ENCODE peak calls at places on chromosomes 12 and 14, in eight cellular contexts. K, Y, H, R, C, E, W and J are unnamed samples.

GRCh38 chr12:64672925-64673409 is 62.7 kb downstream of the RASSF3 start:
- DNase-seq in H (peak; percentile 93), R (no peak), E (peak; percentile 69), C (no peak), K (peak; percentile 93), Y (no peak), W (no peak), J (peak; percentile 84)

GRCh38 chr14:22656945-22657711 is 13.0 kb upstream of the OR6J1 start:
- DNase-seq in C (no peak), K (no peak), R (no peak), H (no peak), Y (no peak), E (no peak), W (no peak), J (no peak)

GRCh38 chr12:130674676-130675075 is 41.4 kb downstream of the RIMBP2 start:
- DNase-seq in H (no peak), W (no peak), K (no peak), Y (peak; percentile 57), R (no peak), E (no peak), C (no peak), J (no peak)

GRCh38 chr12:118193958-118194357 is 58.0 kb downstream of the PEBP1 start:
- DNase-seq in Y (no peak), K (no peak), C (no peak), W (no peak), R (no peak), E (no peak), H (no peak), J (no peak)

GRCh38 chr14:100443643-100444042 is 120.5 kb downstream of the SLC25A47 start:
- DNase-seq in H (no peak), R (no peak), K (no peak), E (no peak), C (peak; percentile 10), Y (no peak), W (no peak), J (no peak)

GRCh38 chr12:67754933-67755697 is 106.6 kb downstream of the DYRK2 start:
- DNase-seq in R (no peak), E (no peak), K (no peak), W (no peak), C (no peak), H (no peak), Y (no peak), J (peak; percentile 66)

GRCh38 chr12:52171950-52172512 is 19.8 kb downstream of the KRT80 start:
- DNase-seq in H (peak; percentile 58), C (no peak), R (no peak), Y (no peak), W (no peak), E (no peak), K (peak; percentile 40), J (peak; percentile 61)

GRCh38 chr12:27462851-27463250 is 16.3 kb downstream of the SMCO2 start:
- DNase-seq in H (no peak), W (no peak), Y (no peak), K (no peak), E (no peak), C (no peak), R (no peak), J (no peak)

GRCh38 chr12:110316861-110317260 is 35.8 kb downstream of the ATP2A2 start:
- DNase-seq in H (no peak), R (no peak), C (no peak), W (no peak), K (no peak), Y (no peak), E (no peak), J (no peak)

GRCh38 chr12:93185369-93185741 is 192.4 kb upstream of the NUDT4 start:
- DNase-seq in K (no peak), W (no peak), E (no peak), H (no peak), Y (no peak), R (no peak), C (no peak), J (no peak)

GRCh38 chr12:103986823-103987222 is 21.2 kb downstream of the TDG start:
- DNase-seq in E (no peak), Y (no peak), K (no peak), H (no peak), R (no peak), W (no peak), C (no peak), J (no peak)

GRCh38 chr12:76119887-76120286 is 35.4 kb upstream of the NAP1L1 start:
- DNase-seq in R (no peak), K (no peak), E (no peak), C (no peak), Y (no peak), H (no peak), W (no peak), J (no peak)

GRCh38 chr14:44567997-44568396 is 60.9 kb upstream of the FSCB start:
- DNase-seq in R (no peak), W (no peak), H (no peak), C (no peak), Y (no peak), E (no peak), K (no peak), J (no peak)

GRCh38 chr12:104138747-104139186 is 757 bp upstream of the NFYB start:
- DNase-seq in H (peak; percentile 12), K (no peak), Y (no peak), W (no peak), R (no peak), C (no peak), E (no peak), J (no peak)

GRCh38 chr14:96574633-96575191 is 72.5 kb downstream of the PAPOLA start:
- DNase-seq in H (no peak), C (no peak), R (no peak), W (no peak), E (no peak), K (no peak), Y (no peak), J (no peak)

GRCh38 chr12:106416273-106416672 is 58.7 kb downstream of the POLR3B start:
- DNase-seq in Y (no peak), C (no peak), K (no peak), E (no peak), H (no peak), W (no peak), R (no peak), J (no peak)

GRCh38 chr14:68789798-68790655 is 2.8 kb downstream of the ZFP36L1 start:
- DNase-seq in K (no peak), R (no peak), W (no peak), E (no peak), H (peak; percentile 33), C (no peak), Y (peak; percentile 87), J (peak; percentile 40)

DNA sequence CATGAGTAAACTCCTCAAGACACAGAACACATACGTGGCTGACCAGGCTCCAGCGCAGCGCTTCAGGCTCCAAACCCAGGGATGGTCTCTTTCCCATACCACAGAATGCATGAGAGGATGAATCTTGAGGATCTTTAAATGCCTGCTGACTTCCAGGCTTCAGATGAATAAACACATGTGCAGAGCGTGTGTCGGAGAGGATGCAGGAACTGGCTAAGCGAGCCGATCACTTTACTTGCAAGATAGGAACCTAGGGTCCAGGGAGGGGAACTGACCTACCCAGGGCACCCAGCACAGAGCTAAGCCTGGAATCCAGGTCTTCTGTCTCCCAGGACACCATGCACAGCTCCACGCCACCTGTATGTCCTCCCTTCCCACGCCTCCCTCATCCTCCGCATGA is 209.8 kb downstream of the BCL11B start:
- DNase-seq in C (no peak), K (no peak), E (no peak), Y (no peak), H (no peak), R (no peak), W (no peak), J (no peak)
- H3K4me1 ChIP-seq in C (no peaks in the 10 kb centered on the region), K (no peaks in the 10 kb centered on the region), E (no peaks in the 10 kb centered on the region), Y (no peaks in the 10 kb centered on the region), H (no peaks in the 10 kb centered on the region), R (peaks cover 6% of the 10 kb centered on the region), W (no peaks in the 10 kb centered on the region), J (no peaks in the 10 kb centered on the region)

GRCh38 chr14:56293506-56293905 is 175.3 kb downstream of the PELI2 start:
- DNase-seq in R (no peak), K (no peak), W (no peak), E (no peak), C (no peak), H (no peak), Y (no peak), J (no peak)
- TF ChIP-seq POLR2AphosphoS5 in R (no peak), K (no peak), W (no peak), E (no peak), C (no peak), H (no peak), Y (no peak), J (no peak)

DNA sequence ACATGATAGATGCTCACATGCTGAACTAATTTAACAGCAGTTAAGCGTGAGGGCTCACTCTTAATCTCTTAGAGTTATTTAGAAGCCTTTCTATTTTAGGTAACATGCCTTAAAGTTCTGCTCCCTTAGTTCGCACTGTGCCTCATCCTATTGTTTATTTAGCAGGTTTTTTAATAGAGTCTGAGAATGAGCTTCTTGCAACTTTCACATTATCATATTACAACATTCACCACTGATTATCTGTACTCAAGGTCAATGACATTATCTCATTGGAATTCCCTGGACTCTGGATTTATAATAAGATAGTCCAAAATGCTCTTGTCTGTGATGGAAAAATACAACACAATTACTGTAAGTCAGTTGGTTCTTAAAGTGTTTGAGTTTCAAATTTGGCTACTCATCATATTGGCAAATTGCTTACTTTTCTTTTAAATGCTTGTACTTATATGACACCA is 183.6 kb upstream of the SLC38A2 start:
- DNase-seq in H (no peak), C (peak; percentile 77), R (no peak), W (no peak), K (no peak), E (no peak), Y (no peak), J (no peak)
- H3K4me1 ChIP-seq in H (no peaks in the 10 kb centered on the region), C (peaks cover 30% of the 10 kb centered on the region), R (no peaks in the 10 kb centered on the region), W (no peaks in the 10 kb centered on the region), K (peaks cover 3% of the 10 kb centered on the region), E (peaks cover 54% of the 10 kb centered on the region), Y (peaks cover 3% of the 10 kb centered on the region), J (peaks cover 24% of the 10 kb centered on the region)

GRCh38 chr12:25787701-25788100 is 170.8 kb upstream of the RASSF8 start:
- DNase-seq in W (no peak), R (no peak), Y (no peak), E (no peak), H (no peak), C (no peak), K (no peak), J (no peak)

GRCh38 chr12:25792031-25792430 is 166.5 kb upstream of the RASSF8 start:
- DNase-seq in E (no peak), W (no peak), H (no peak), C (no peak), K (no peak), R (no peak), Y (no peak), J (no peak)

GRCh38 chr12:25789520-25789919 is 169.0 kb upstream of the RASSF8 start:
- DNase-seq in K (no peak), E (no peak), H (no peak), R (no peak), C (no peak), W (no peak), Y (no peak), J (no peak)

GRCh38 chr12:25785164-25785563 is 173.3 kb upstream of the RASSF8 start:
- DNase-seq in K (no peak), H (no peak), E (no peak), R (no peak), C (no peak), Y (no peak), W (no peak), J (no peak)

DNA sequence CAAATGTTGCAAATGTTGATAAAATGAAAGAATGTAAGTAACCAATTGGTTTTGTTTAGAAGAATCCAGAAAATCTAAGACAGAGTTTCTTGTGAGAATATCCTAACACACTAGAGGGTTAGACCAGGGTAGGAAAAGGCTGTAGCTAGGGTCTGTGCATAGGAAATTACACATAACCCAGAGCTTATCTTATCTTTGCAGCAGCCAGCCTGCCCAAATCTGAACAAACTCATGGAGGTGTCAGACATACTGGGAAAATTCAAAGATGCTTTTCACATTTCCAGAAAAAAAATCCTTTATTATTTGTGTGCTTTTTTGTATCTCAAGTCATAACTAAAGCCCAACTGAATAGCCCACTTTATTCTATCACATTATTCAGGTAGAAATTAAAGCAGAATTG is 169.8 kb upstream of the RASSF8 start:
- DNase-seq in C (no peak), H (no peak), K (peak; percentile 3), Y (no peak), R (no peak), E (no peak), W (no peak), J (no peak)
- TF ChIP-seq POLR2AphosphoS5 in C (no peak), H (no peak), K (no peak), Y (no peak), R (no peak), E (no peak), W (no peak), J (no peak)